ENCODE peak calls at places on chromosomes 2 and 18, in eight cellular contexts. One of them, this sample, is unnamed.

GRCh38 chr2:130327703-130328527 is 14.8 kb upstream of the IMP4 start:
- DNase-seq in foreskin fibroblast: peak
- DNase-seq in Peyer's patch: no peak
- DNase-seq in GM20000: no peak
- DNase-seq in cardiac muscle cell: peak
- DNase-seq in activated B cell treated with CpG ODN at 0.5 μM for 24 hours: no peak
- DNase-seq in CD8-positive, alpha-beta T cell: no peak
- DNase-seq in transverse colon: no peak
- DNase-seq in this sample: no peak

GRCh38 chr2:158187908-158188307 is 86.2 kb downstream of the UPP2 start:
- DNase-seq in foreskin fibroblast: peak
- DNase-seq in Peyer's patch: no peak
- DNase-seq in GM20000: no peak
- DNase-seq in cardiac muscle cell: no peak
- DNase-seq in activated B cell treated with CpG ODN at 0.5 μM for 24 hours: no peak
- DNase-seq in CD8-positive, alpha-beta T cell: no peak
- DNase-seq in transverse colon: no peak
- DNase-seq in this sample: no peak

GRCh38 chr2:107255744-107256143 is 369.8 kb upstream of the ST6GAL2 start:
- DNase-seq in foreskin fibroblast: no peak
- DNase-seq in Peyer's patch: no peak
- DNase-seq in GM20000: no peak
- DNase-seq in cardiac muscle cell: no peak
- DNase-seq in activated B cell treated with CpG ODN at 0.5 μM for 24 hours: no peak
- DNase-seq in CD8-positive, alpha-beta T cell: no peak
- DNase-seq in transverse colon: no peak
- DNase-seq in this sample: no peak

GRCh38 chr18:57050314-57050949 is 96.5 kb upstream of the BOD1L2 start:
- DNase-seq in foreskin fibroblast: no peak
- DNase-seq in Peyer's patch: peak
- DNase-seq in GM20000: no peak
- DNase-seq in cardiac muscle cell: no peak
- DNase-seq in activated B cell treated with CpG ODN at 0.5 μM for 24 hours: no peak
- DNase-seq in CD8-positive, alpha-beta T cell: no peak
- DNase-seq in transverse colon: peak
- DNase-seq in this sample: no peak

GRCh38 chr18:49249523-49249922 is 210.9 kb downstream of the DYM start:
- DNase-seq in foreskin fibroblast: peak
- DNase-seq in Peyer's patch: no peak
- DNase-seq in GM20000: no peak
- DNase-seq in cardiac muscle cell: peak
- DNase-seq in activated B cell treated with CpG ODN at 0.5 μM for 24 hours: no peak
- DNase-seq in CD8-positive, alpha-beta T cell: no peak
- DNase-seq in transverse colon: no peak
- DNase-seq in this sample: peak

GRCh38 chr2:32806857-32807256 is 139.9 kb upstream of the LTBP1 start:
- DNase-seq in foreskin fibroblast: no peak
- DNase-seq in Peyer's patch: no peak
- DNase-seq in GM20000: no peak
- DNase-seq in cardiac muscle cell: no peak
- DNase-seq in activated B cell treated with CpG ODN at 0.5 μM for 24 hours: no peak
- DNase-seq in CD8-positive, alpha-beta T cell: no peak
- DNase-seq in transverse colon: no peak
- DNase-seq in this sample: no peak

GRCh38 chr2:219178377-219179175 is 501 bp downstream of the RETREG2 start:
- DNase-seq in foreskin fibroblast: peak
- DNase-seq in Peyer's patch: peak
- DNase-seq in GM20000: peak
- DNase-seq in cardiac muscle cell: peak
- DNase-seq in activated B cell treated with CpG ODN at 0.5 μM for 24 hours: no peak
- DNase-seq in CD8-positive, alpha-beta T cell: no peak
- DNase-seq in transverse colon: peak
- DNase-seq in this sample: no peak

GRCh38 chr2:34836361-34836760 is 1237.3 kb upstream of the FAM98A start:
- DNase-seq in foreskin fibroblast: no peak
- DNase-seq in Peyer's patch: no peak
- DNase-seq in GM20000: no peak
- DNase-seq in cardiac muscle cell: no peak
- DNase-seq in activated B cell treated with CpG ODN at 0.5 μM for 24 hours: no peak
- DNase-seq in CD8-positive, alpha-beta T cell: no peak
- DNase-seq in transverse colon: no peak
- DNase-seq in this sample: no peak

GRCh38 chr2:237132799-237133198 is 47.1 kb downstream of the COPS8 start:
- DNase-seq in foreskin fibroblast: no peak
- DNase-seq in Peyer's patch: no peak
- DNase-seq in GM20000: peak
- DNase-seq in cardiac muscle cell: no peak
- DNase-seq in activated B cell treated with CpG ODN at 0.5 μM for 24 hours: no peak
- DNase-seq in CD8-positive, alpha-beta T cell: no peak
- DNase-seq in transverse colon: no peak
- DNase-seq in this sample: no peak

GRCh38 chr2:96245609-96246390 is 20.0 kb downstream of the TMEM127 start:
- DNase-seq in foreskin fibroblast: peak
- DNase-seq in Peyer's patch: peak
- DNase-seq in GM20000: no peak
- DNase-seq in cardiac muscle cell: peak
- DNase-seq in activated B cell treated with CpG ODN at 0.5 μM for 24 hours: no peak
- DNase-seq in CD8-positive, alpha-beta T cell: no peak
- DNase-seq in transverse colon: no peak
- DNase-seq in this sample: peak

GRCh38 chr2:28253543-28253942 is 139.1 kb upstream of the FOSL2 start:
- DNase-seq in foreskin fibroblast: no peak
- DNase-seq in Peyer's patch: no peak
- DNase-seq in GM20000: no peak
- DNase-seq in cardiac muscle cell: no peak
- DNase-seq in activated B cell treated with CpG ODN at 0.5 μM for 24 hours: no peak
- DNase-seq in CD8-positive, alpha-beta T cell: no peak
- DNase-seq in transverse colon: no peak
- DNase-seq in this sample: no peak

GRCh38 chr2:23593396-23594078 is 208.6 kb downstream of the KLHL29 start:
- DNase-seq in foreskin fibroblast: no peak
- DNase-seq in Peyer's patch: no peak
- DNase-seq in GM20000: no peak
- DNase-seq in cardiac muscle cell: no peak
- DNase-seq in activated B cell treated with CpG ODN at 0.5 μM for 24 hours: no peak
- DNase-seq in CD8-positive, alpha-beta T cell: no peak
- DNase-seq in transverse colon: no peak
- DNase-seq in this sample: no peak

GRCh38 chr2:15750433-15750814 is 158.8 kb downstream of the DDX1 start:
- DNase-seq in foreskin fibroblast: no peak
- DNase-seq in Peyer's patch: no peak
- DNase-seq in GM20000: no peak
- DNase-seq in cardiac muscle cell: no peak
- DNase-seq in activated B cell treated with CpG ODN at 0.5 μM for 24 hours: no peak
- DNase-seq in CD8-positive, alpha-beta T cell: no peak
- DNase-seq in transverse colon: no peak
- DNase-seq in this sample: no peak
- TF ChIP-seq CTCF in foreskin fibroblast: no peak
- TF ChIP-seq CTCF in Peyer's patch: no peak
- TF ChIP-seq CTCF in GM20000: no peak
- TF ChIP-seq CTCF in cardiac muscle cell: no peak
- TF ChIP-seq CTCF in activated B cell treated with CpG ODN at 0.5 μM for 24 hours: no peak
- TF ChIP-seq CTCF in CD8-positive, alpha-beta T cell: no peak
- TF ChIP-seq CTCF in transverse colon: no peak
- TF ChIP-seq CTCF in this sample: no peak

GRCh38 chr2:62196278-62196901 is 475 bp downstream of the B3GNT2 start:
- DNase-seq in foreskin fibroblast: no peak
- DNase-seq in Peyer's patch: peak
- DNase-seq in GM20000: peak
- DNase-seq in cardiac muscle cell: no peak
- DNase-seq in activated B cell treated with CpG ODN at 0.5 μM for 24 hours: no peak
- DNase-seq in CD8-positive, alpha-beta T cell: peak
- DNase-seq in transverse colon: peak
- DNase-seq in this sample: peak
- TF ChIP-seq CTCF in foreskin fibroblast: no peak
- TF ChIP-seq CTCF in Peyer's patch: no peak
- TF ChIP-seq CTCF in GM20000: no peak
- TF ChIP-seq CTCF in cardiac muscle cell: no peak
- TF ChIP-seq CTCF in activated B cell treated with CpG ODN at 0.5 μM for 24 hours: no peak
- TF ChIP-seq CTCF in CD8-positive, alpha-beta T cell: no peak
- TF ChIP-seq CTCF in transverse colon: no peak
- TF ChIP-seq CTCF in this sample: no peak

GRCh38 chr2:113173563-113174368 is at the start of gene PSD4:
- DNase-seq in foreskin fibroblast: no peak
- DNase-seq in Peyer's patch: peak
- DNase-seq in GM20000: peak
- DNase-seq in cardiac muscle cell: peak
- DNase-seq in activated B cell treated with CpG ODN at 0.5 μM for 24 hours: peak
- DNase-seq in CD8-positive, alpha-beta T cell: peak
- DNase-seq in transverse colon: peak
- DNase-seq in this sample: peak
- TF ChIP-seq CTCF in foreskin fibroblast: no peak
- TF ChIP-seq CTCF in Peyer's patch: no peak
- TF ChIP-seq CTCF in GM20000: no peak
- TF ChIP-seq CTCF in cardiac muscle cell: no peak
- TF ChIP-seq CTCF in activated B cell treated with CpG ODN at 0.5 μM for 24 hours: no peak
- TF ChIP-seq CTCF in CD8-positive, alpha-beta T cell: no peak
- TF ChIP-seq CTCF in transverse colon: no peak
- TF ChIP-seq CTCF in this sample: no peak

DNA sequence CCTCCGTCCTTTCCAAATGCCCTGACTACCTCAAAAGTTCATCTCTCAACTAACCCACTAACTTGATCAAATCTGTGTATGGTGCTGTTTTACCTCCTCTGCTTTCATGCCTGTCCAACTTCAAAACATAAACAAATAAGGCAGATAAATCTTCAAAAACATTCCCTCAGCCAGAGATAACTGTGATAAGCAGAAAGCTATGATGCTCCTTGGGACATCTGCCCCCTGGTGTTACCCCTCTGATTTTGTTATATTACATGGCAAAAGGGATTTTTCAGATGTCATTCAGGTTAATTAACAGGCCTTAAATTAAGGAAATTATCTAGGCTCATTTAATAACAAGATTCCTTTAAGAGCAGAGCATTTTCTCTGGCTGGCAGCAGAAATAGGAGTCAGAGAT is 810.8 kb upstream of the CHAC2 start:
- DNase-seq in foreskin fibroblast: no peak
- DNase-seq in Peyer's patch: no peak
- DNase-seq in GM20000: no peak
- DNase-seq in cardiac muscle cell: no peak
- DNase-seq in activated B cell treated with CpG ODN at 0.5 μM for 24 hours: no peak
- DNase-seq in CD8-positive, alpha-beta T cell: no peak
- DNase-seq in transverse colon: no peak
- DNase-seq in this sample: no peak
- TF ChIP-seq CTCF in foreskin fibroblast: no peak
- TF ChIP-seq CTCF in Peyer's patch: no peak
- TF ChIP-seq CTCF in GM20000: no peak
- TF ChIP-seq CTCF in cardiac muscle cell: no peak
- TF ChIP-seq CTCF in activated B cell treated with CpG ODN at 0.5 μM for 24 hours: no peak
- TF ChIP-seq CTCF in CD8-positive, alpha-beta T cell: no peak
- TF ChIP-seq CTCF in transverse colon: no peak
- TF ChIP-seq CTCF in this sample: no peak

GRCh38 chr2:173884403-173884802 is 80.8 kb downstream of the SP3 start:
- DNase-seq in foreskin fibroblast: peak
- DNase-seq in Peyer's patch: peak
- DNase-seq in GM20000: no peak
- DNase-seq in cardiac muscle cell: peak
- DNase-seq in activated B cell treated with CpG ODN at 0.5 μM for 24 hours: no peak
- DNase-seq in CD8-positive, alpha-beta T cell: no peak
- DNase-seq in transverse colon: peak
- DNase-seq in this sample: no peak
- TF ChIP-seq CTCF in foreskin fibroblast: peak
- TF ChIP-seq CTCF in Peyer's patch: peak
- TF ChIP-seq CTCF in GM20000: peak
- TF ChIP-seq CTCF in cardiac muscle cell: peak
- TF ChIP-seq CTCF in activated B cell treated with CpG ODN at 0.5 μM for 24 hours: no peak
- TF ChIP-seq CTCF in CD8-positive, alpha-beta T cell: peak
- TF ChIP-seq CTCF in transverse colon: peak
- TF ChIP-seq CTCF in this sample: peak

GRCh38 chr2:71605173-71605641 is 151.8 kb downstream of the DYSF start:
- DNase-seq in foreskin fibroblast: no peak
- DNase-seq in Peyer's patch: peak
- DNase-seq in GM20000: no peak
- DNase-seq in cardiac muscle cell: peak
- DNase-seq in activated B cell treated with CpG ODN at 0.5 μM for 24 hours: no peak
- DNase-seq in CD8-positive, alpha-beta T cell: no peak
- DNase-seq in transverse colon: no peak
- DNase-seq in this sample: peak

GRCh38 chr2:71603311-71603794 is 150.0 kb downstream of the DYSF start:
- DNase-seq in foreskin fibroblast: no peak
- DNase-seq in Peyer's patch: no peak
- DNase-seq in GM20000: no peak
- DNase-seq in cardiac muscle cell: peak
- DNase-seq in activated B cell treated with CpG ODN at 0.5 μM for 24 hours: no peak
- DNase-seq in CD8-positive, alpha-beta T cell: no peak
- DNase-seq in transverse colon: peak
- DNase-seq in this sample: peak

GRCh38 chr2:71602581-71602980 is 149.2 kb downstream of the DYSF start:
- DNase-seq in foreskin fibroblast: no peak
- DNase-seq in Peyer's patch: no peak
- DNase-seq in GM20000: no peak
- DNase-seq in cardiac muscle cell: no peak
- DNase-seq in activated B cell treated with CpG ODN at 0.5 μM for 24 hours: no peak
- DNase-seq in CD8-positive, alpha-beta T cell: no peak
- DNase-seq in transverse colon: no peak
- DNase-seq in this sample: peak

GRCh38 chr2:71604709-71605085 is 151.3 kb downstream of the DYSF start:
- DNase-seq in foreskin fibroblast: no peak
- DNase-seq in Peyer's patch: peak
- DNase-seq in GM20000: no peak
- DNase-seq in cardiac muscle cell: no peak
- DNase-seq in activated B cell treated with CpG ODN at 0.5 μM for 24 hours: no peak
- DNase-seq in CD8-positive, alpha-beta T cell: no peak
- DNase-seq in transverse colon: no peak
- DNase-seq in this sample: no peak

GRCh38 chr2:71603851-71604708 is 150.7 kb downstream of the DYSF start:
- DNase-seq in foreskin fibroblast: no peak
- DNase-seq in Peyer's patch: no peak
- DNase-seq in GM20000: no peak
- DNase-seq in cardiac muscle cell: peak
- DNase-seq in activated B cell treated with CpG ODN at 0.5 μM for 24 hours: no peak
- DNase-seq in CD8-positive, alpha-beta T cell: no peak
- DNase-seq in transverse colon: no peak
- DNase-seq in this sample: peak
- TF ChIP-seq CTCF in foreskin fibroblast: no peak
- TF ChIP-seq CTCF in Peyer's patch: no peak
- TF ChIP-seq CTCF in GM20000: no peak
- TF ChIP-seq CTCF in cardiac muscle cell: peak
- TF ChIP-seq CTCF in activated B cell treated with CpG ODN at 0.5 μM for 24 hours: no peak
- TF ChIP-seq CTCF in CD8-positive, alpha-beta T cell: no peak
- TF ChIP-seq CTCF in transverse colon: no peak
- TF ChIP-seq CTCF in this sample: no peak